ENCODE peak calls at places on chromosomes 1 and 21, in nine cellular contexts. H is tibial nerve, G is A549, A is body of pancreas, X is ovary, B is GM12892, J is sigmoid colon, I is Peyer's patch, R is right lobe of liver. P is an unnamed sample.

GRCh38 chr1:220769205-220769604 is 17.5 kb upstream of the MTARC1 start:
- DNase-seq in H (no peak), G (no peak), A (no peak), X (no peak), B (no peak), J (no peak), I (no peak), R (no peak), P (no peak)

GRCh38 chr21:15138475-15138874 is 73.7 kb upstream of the NRIP1 start:
- DNase-seq in H (no peak), G (no peak), A (peak; percentile 67), X (no peak), B (no peak), J (no peak), I (no peak), R (peak; percentile 53), P (no peak)

GRCh38 chr1:201251851-201252430 is 31.4 kb upstream of the PKP1 start:
- DNase-seq in H (no peak), G (no peak), A (no peak), X (no peak), B (no peak), J (no peak), I (no peak), R (no peak), P (no peak)

GRCh38 chr1:48898894-48899293 is 122.2 kb upstream of the BEND5 start:
- DNase-seq in H (no peak), G (no peak), A (no peak), X (no peak), B (no peak), J (no peak), I (no peak), R (no peak), P (no peak)

GRCh38 chr1:174074757-174075156 is 52.6 kb upstream of the RC3H1 start:
- DNase-seq in H (no peak), G (no peak), A (no peak), X (no peak), B (no peak), J (no peak), I (no peak), R (no peak), P (no peak)

GRCh38 chr1:20962576-20963258 is 175.6 kb upstream of the HP1BP3 start:
- DNase-seq in H (no peak), G (no peak), A (no peak), X (no peak), B (no peak), J (no peak), I (no peak), R (no peak), P (no peak)

GRCh38 chr1:12048376-12048775 is 14.7 kb upstream of the TNFRSF8 start:
- DNase-seq in H (no peak), G (no peak), A (no peak), X (no peak), B (no peak), J (no peak), I (no peak), R (no peak), P (no peak)

GRCh38 chr1:18693256-18694098 is 62.8 kb downstream of the PAX7 start:
- DNase-seq in H (no peak), G (no peak), A (no peak), X (no peak), B (no peak), J (no peak), I (no peak), R (no peak), P (no peak)

GRCh38 chr1:75794382-75794781 is 2.3 kb upstream of the MSH4 start:
- DNase-seq in H (no peak), G (no peak), A (no peak), X (no peak), B (no peak), J (no peak), I (no peak), R (no peak), P (no peak)

GRCh38 chr1:75797606-75798216 is 1.0 kb downstream of the MSH4 start:
- DNase-seq in H (no peak), G (no peak), A (no peak), X (no peak), B (no peak), J (no peak), I (no peak), R (no peak), P (no peak)

GRCh38 chr1:75796376-75797272 is at the start of gene MSH4:
- DNase-seq in H (no peak), G (no peak), A (no peak), X (no peak), B (no peak), J (no peak), I (no peak), R (no peak), P (no peak)

GRCh38 chr1:75797273-75797588 is 549 bp downstream of the MSH4 start:
- DNase-seq in H (no peak), G (no peak), A (no peak), X (no peak), B (no peak), J (no peak), I (no peak), R (no peak), P (no peak)

DNA sequence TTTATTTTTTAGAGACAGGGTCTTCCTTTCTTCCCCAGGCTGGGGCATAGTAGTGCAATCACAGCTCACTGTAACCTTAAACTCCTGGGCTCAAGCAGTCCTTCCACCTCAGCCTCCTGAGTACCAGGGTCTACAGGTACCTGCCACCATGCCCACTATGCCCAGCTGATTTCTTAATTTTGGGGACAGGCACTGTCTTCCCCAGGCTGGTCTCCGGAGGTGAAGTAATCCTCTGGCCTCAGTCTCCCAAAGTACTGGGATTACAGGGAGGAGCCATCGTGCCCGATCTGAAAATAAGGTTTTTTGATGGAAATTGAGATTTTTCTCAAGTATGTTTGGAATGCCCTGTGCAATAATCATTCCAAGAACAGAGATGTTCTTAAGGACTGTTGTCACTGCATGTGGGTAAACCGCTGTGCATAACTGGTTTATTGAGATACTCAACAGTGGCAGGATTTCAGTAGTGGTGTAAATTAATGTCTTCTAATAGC is 934 bp upstream of the MSH4 start:
- DNase-seq in H (no peak), G (no peak), A (no peak), X (no peak), B (no peak), J (no peak), I (no peak), R (no peak), P (no peak)
- TF ChIP-seq POLR2A in H (no peak), G (no peak), A (no peak), X (no peak), B (no peak), J (no peak), I (no peak), R (no peak), P (no peak)

DNA sequence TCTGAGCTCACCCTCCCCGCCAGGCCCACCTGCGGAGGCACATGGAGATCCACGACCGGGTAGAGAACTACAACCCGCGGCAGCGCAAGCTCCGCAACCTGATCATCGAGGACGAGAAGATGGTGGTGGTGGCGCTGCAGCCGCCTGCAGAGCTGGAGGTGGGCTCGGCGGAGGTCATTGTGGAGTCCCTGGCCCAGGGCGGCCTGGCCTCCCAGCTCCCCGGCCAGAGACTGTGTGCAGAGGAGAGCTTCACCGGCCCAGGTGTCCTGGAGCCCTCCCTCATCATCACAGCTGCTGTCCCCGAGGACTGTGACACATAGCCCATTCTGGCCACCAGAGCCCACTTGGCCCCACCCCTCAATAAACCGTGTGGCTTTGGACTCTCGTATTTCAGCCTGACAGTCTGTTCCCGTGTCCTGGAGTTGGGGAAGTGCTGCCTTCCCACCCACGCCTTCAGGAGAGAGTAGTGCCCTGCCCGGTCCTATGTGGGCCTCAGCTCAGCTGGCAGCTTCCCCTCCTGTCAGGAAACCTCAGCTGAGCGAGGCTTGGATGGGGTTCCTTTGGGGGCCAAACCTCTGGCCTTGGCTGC is 9.2 kb downstream of the ZBTB48 start:
- DNase-seq in H (no peak), G (no peak), A (no peak), X (no peak), B (no peak), J (no peak), I (no peak), R (no peak), P (no peak)
- TF ChIP-seq POLR2A in H (no peak), G (no peak), A (no peak), X (no peak), B (no peak), J (no peak), I (no peak), R (no peak), P (no peak)

GRCh38 chr1:11026903-11027302 is 14.4 kb downstream of the TARDBP start:
- DNase-seq in H (no peak), G (no peak), A (no peak), X (no peak), B (no peak), J (no peak), I (no peak), R (no peak), P (no peak)
- TF ChIP-seq POLR2A in H (no peak), G (no peak), A (no peak), X (no peak), B (peak; percentile 46), J (no peak), I (no peak), R (no peak), P (no peak)

DNA sequence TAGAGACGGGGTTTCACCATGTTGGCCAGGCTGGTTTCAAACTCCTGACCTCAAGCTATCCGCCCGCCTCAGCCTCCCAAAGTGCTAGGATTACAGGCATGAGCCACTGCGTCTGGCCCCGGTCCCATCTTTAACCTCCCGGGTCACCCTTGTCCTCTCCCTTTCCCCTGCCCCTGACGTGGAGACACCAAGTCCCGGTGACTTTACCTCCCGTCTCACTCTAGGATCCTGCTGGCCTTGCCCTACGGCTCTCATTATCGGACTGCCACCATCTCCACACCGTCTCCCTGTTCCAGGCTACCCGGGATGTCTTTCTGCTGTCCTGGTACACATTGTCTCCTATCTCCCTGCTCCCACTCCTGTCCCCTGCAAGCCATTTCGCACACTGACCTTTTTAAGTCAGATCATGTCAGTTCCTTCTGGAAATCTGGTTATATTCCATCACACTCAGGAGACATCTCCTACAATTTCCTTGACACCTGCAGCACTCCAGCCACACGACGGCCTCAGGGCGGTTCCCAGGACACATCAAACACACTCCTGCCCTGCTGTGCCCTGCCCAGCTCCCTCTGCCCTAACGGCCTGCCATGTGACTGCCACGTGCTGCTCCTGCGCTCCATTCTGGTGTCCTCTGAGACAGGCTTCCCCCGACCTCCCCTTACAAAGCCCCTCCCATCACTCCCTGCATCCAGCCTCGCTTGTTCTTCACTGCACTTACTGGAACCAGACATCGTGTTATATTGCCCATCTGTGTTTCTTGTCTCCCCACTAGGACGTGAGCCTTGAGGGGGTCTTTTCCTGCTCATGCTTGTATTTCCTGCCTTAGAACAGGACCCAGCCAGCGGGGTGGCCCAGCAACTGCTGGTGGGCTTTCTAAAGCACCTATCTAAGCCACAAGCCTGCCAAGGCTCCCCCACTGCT is 32.7 kb downstream of the TTC39A start:
- DNase-seq in H (no peak), G (no peak), A (no peak), X (no peak), B (no peak), J (no peak), I (no peak), R (peak; percentile 47), P (no peak)
- TF ChIP-seq POLR2A in H (no peak), G (no peak), A (no peak), X (no peak), B (no peak), J (no peak), I (no peak), R (no peak), P (no peak)

P was measured in H54.